ENCODE peak calls at places on chromosomes 13 and 19, in ten cellular contexts. S, I, Z, J, P, M, R, O, C and T are unnamed samples.

GRCh38 chr13:51729853-51730553 is 74.0 kb downstream of the DHRS12 start:
- DNase-seq in M (peak; percentile 66), O (no peak), Z (peak; percentile 92), R (peak; percentile 75), C (no peak), J (no peak), P (no peak), I (no peak), S (peak; percentile 90), T (peak; percentile 85)

GRCh38 chr19:27909185-27909840 is 1303.6 kb downstream of the UQCRFS1 start:
- DNase-seq in P (no peak), O (no peak), R (no peak), S (no peak), J (peak; percentile 4), C (no peak), Z (no peak), M (no peak), I (no peak), T (no peak)

GRCh38 chr19:35777411-35777841 is 2.1 kb downstream of the ARHGAP33 start:
- DNase-seq in Z (no peak), O (no peak), I (no peak), R (no peak), J (no peak), M (no peak), S (no peak), P (no peak), C (no peak), T (no peak)

GRCh38 chr13:51666316-51666715 is 82.1 kb downstream of the WDFY2 start:
- DNase-seq in Z (no peak), S (no peak), P (no peak), I (no peak), C (no peak), M (no peak), R (no peak), J (no peak), O (no peak), T (no peak)

GRCh38 chr13:45352031-45352430 is 11.0 kb upstream of the TPT1 start:
- DNase-seq in M (no peak), R (no peak), C (no peak), J (no peak), Z (no peak), O (no peak), P (no peak), I (no peak), S (no peak), T (no peak)

GRCh38 chr13:52348081-52348480 is 57.9 kb downstream of the THSD1 start:
- DNase-seq in S (peak; percentile 88), P (no peak), O (no peak), I (no peak), M (no peak), C (peak; percentile 12), R (no peak), J (no peak), Z (peak; percentile 84), T (peak; percentile 71)

GRCh38 chr13:73146705-73147104 is 87.9 kb downstream of the KLF5 start:
- DNase-seq in R (no peak), J (no peak), I (no peak), C (no peak), S (peak; percentile 35), P (no peak), O (no peak), M (no peak), Z (no peak), T (no peak)

GRCh38 chr19:39846176-39846677 is at the start of gene FBL:
- DNase-seq in R (peak; percentile 94), S (peak; percentile 85), O (peak; percentile 99), P (peak; percentile 98), I (peak; percentile 92), Z (peak; percentile 88), J (peak; percentile 99), C (peak; percentile 99), M (peak; percentile 93), T (peak; percentile 86)

GRCh38 chr13:27172495-27172842 is 858 bp upstream of the USP12 start:
- DNase-seq in R (no peak), C (no peak), P (no peak), I (peak; percentile 15), O (no peak), J (no peak), Z (no peak), S (peak; percentile 63), M (no peak), T (peak; percentile 42)

GRCh38 chr19:55113570-55114039 is 3.8 kb downstream of the PPP1R12C start:
- DNase-seq in R (peak; percentile 79), I (peak; percentile 97), M (peak; percentile 87), C (peak; percentile 82), J (no peak), P (peak; percentile 84), O (peak; percentile 83), Z (peak; percentile 91), S (peak; percentile 92), T (peak; percentile 93)

GRCh38 chr19:1569997-1570396 is 1.9 kb upstream of the MEX3D start:
- DNase-seq in R (no peak), I (no peak), O (no peak), J (no peak), Z (no peak), C (no peak), P (no peak), S (no peak), M (no peak), T (no peak)
- TF ChIP-seq CTCF in R (no peak), I (no peak), O (no peak), J (no peak), Z (no peak), C (no peak), P (no peak), S (no peak), M (no peak), T (no peak)

GRCh38 chr19:42115705-42116104 is 16.5 kb downstream of the POU2F2 start:
- DNase-seq in I (no peak), M (no peak), J (no peak), S (no peak), P (no peak), O (no peak), R (no peak), C (no peak), Z (no peak), T (no peak)

GRCh38 chr19:42114412-42114811 is 17.8 kb downstream of the POU2F2 start:
- DNase-seq in I (no peak), C (no peak), O (no peak), R (no peak), Z (no peak), J (peak; percentile 72), M (no peak), S (no peak), P (peak; percentile 90), T (no peak)

GRCh38 chr19:42117076-42117475 is 15.2 kb downstream of the POU2F2 start:
- DNase-seq in M (no peak), C (no peak), I (no peak), J (no peak), P (no peak), S (no peak), O (no peak), Z (no peak), R (no peak), T (no peak)

GRCh38 chr19:42115219-42115618 is 17.0 kb downstream of the POU2F2 start:
- DNase-seq in O (no peak), M (no peak), S (peak; percentile 68), Z (no peak), P (no peak), R (no peak), C (no peak), I (no peak), J (no peak), T (peak; percentile 34)

GRCh38 chr19:42116308-42117075 is 15.8 kb downstream of the POU2F2 start:
- DNase-seq in M (no peak), C (no peak), I (no peak), R (no peak), P (no peak), Z (no peak), S (no peak), O (no peak), J (no peak), T (no peak)
- TF ChIP-seq CTCF in M (no peak), C (no peak), I (no peak), R (no peak), P (no peak), Z (peak; percentile 7), S (no peak), O (no peak), J (no peak), T (peak; percentile 52)

GRCh38 chr19:45163751-45164150 is 3.0 kb upstream of the NKPD1 start:
- DNase-seq in I (no peak), J (no peak), C (no peak), S (no peak), P (no peak), M (no peak), R (no peak), O (no peak), Z (no peak), T (no peak)

GRCh38 chr19:45163156-45163555 is 2.4 kb upstream of the NKPD1 start:
- DNase-seq in S (no peak), Z (no peak), M (no peak), R (no peak), O (no peak), I (no peak), P (no peak), J (no peak), C (no peak), T (no peak)

GRCh38 chr19:45160870-45161714 is at the start of gene NKPD1:
- DNase-seq in S (no peak), I (no peak), C (no peak), O (peak; percentile 86), P (no peak), Z (no peak), R (no peak), J (no peak), M (no peak), T (no peak)

GRCh38 chr19:45162464-45163143 is 1.8 kb upstream of the NKPD1 start:
- DNase-seq in S (no peak), I (no peak), J (no peak), O (no peak), C (no peak), M (peak; percentile 67), R (no peak), P (no peak), Z (no peak), T (no peak)

GRCh38 chr19:45161715-45162463 is 1.1 kb upstream of the NKPD1 start:
- DNase-seq in R (peak; percentile 63), C (peak; percentile 78), M (no peak), J (no peak), P (no peak), Z (peak; percentile 34), S (peak; percentile 28), O (no peak), I (no peak), T (no peak)
- TF ChIP-seq CTCF in R (peak; percentile 50), C (peak; percentile 72), M (no peak), J (peak; percentile 24), P (peak; percentile 16), Z (peak; percentile 92), S (peak; percentile 64), O (peak; percentile 35), I (peak; percentile 22), T (peak; percentile 72)

DNA sequence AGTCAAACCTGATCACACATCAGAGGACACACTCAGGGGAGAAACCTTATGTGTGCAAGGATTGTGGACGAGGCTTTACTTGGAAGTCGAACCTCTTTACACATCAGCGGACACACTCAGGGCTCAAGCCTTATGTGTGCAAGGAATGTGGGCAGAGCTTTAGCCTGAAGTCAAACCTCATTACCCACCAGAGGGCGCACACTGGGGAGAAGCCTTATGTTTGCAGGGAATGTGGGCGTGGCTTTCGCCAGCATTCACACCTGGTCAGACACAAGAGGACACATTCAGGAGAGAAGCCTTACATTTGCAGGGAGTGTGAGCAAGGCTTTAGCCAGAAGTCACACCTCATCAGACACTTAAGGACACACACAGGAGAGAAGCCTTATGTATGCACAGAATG is 8.2 kb upstream of the ZNF527 start:
- DNase-seq in J (no peak), Z (no peak), O (no peak), P (no peak), S (no peak), I (no peak), R (no peak), M (no peak), C (no peak), T (no peak)
- TF ChIP-seq CTCF in J (no peak), Z (peak; percentile 24), O (no peak), P (no peak), S (no peak), I (no peak), R (no peak), M (no peak), C (no peak), T (peak; percentile 51)